ENCODE peak calls at places on chromosomes 16 and 17, in nine cellular contexts. A is activated naive CD8-positive, alpha-beta T cell treated with anti-CD3 and anti-CD28 coated beads, Interleukin-2, amount 50 U/mL, for 24 hours; G is Peyer's patch; Z is tibial artery; Q is fibroblast of mammary gland; F is GM20000; D is WTC11; N is iPS-NIHi11; X is HTR-8/SVneo. C is an unnamed sample.
A peak's percentile ranks its signal among the peaks of the same experiment; 100 is the strongest.

GRCh38 chr17:17568772-17569195 is 22.7 kb downstream of the PEMT start:
- DNase-seq in Z (no peak), A (peak; percentile 78), G (peak; percentile 29), Q (peak; percentile 39), N (peak; percentile 95), F (peak; percentile 78), X (peak; percentile 72), D (peak; percentile 94), C (peak; percentile 86)

GRCh38 chr17:82957961-82958491 is 118.2 kb upstream of the ZNF750 start:
- DNase-seq in X (no peak), Q (no peak), G (no peak), F (no peak), A (no peak), D (no peak), N (no peak), Z (no peak), C (no peak)

GRCh38 chr16:53614346-53614745 is 89.3 kb downstream of the RPGRIP1L start:
- DNase-seq in G (no peak), X (no peak), A (no peak), D (no peak), Q (peak; percentile 61), Z (no peak), N (no peak), F (no peak), C (no peak)

GRCh38 chr16:10738231-10739077 is 5.2 kb upstream of the NUBP1 start:
- DNase-seq in F (peak; percentile 65), G (no peak), N (no peak), Q (peak; percentile 89), A (peak; percentile 44), Z (peak; percentile 63), D (no peak), X (peak; percentile 26), C (peak; percentile 28)

GRCh38 chr17:80931421-80932265 is 60.0 kb upstream of the CHMP6 start:
- DNase-seq in D (peak; percentile 73), N (peak; percentile 87), F (no peak), A (no peak), Z (no peak), G (no peak), X (no peak), Q (peak; percentile 66), C (peak; percentile 76)

GRCh38 chr16:48370234-48370633 is 15.0 kb downstream of the SIAH1 start:
- DNase-seq in D (no peak), X (no peak), N (no peak), Z (no peak), Q (no peak), A (no peak), G (no peak), F (no peak), C (no peak)

GRCh38 chr16:64455275-64455674 is 666.6 kb downstream of the CDH11 start:
- DNase-seq in F (no peak), A (no peak), Q (peak; percentile 54), N (no peak), D (no peak), X (no peak), Z (no peak), G (no peak), C (peak; percentile 24)

GRCh38 chr17:28912281-28912937 is 9.5 kb upstream of the DHRS13 start:
- DNase-seq in D (peak; percentile 32), N (peak; percentile 45), Z (no peak), G (no peak), X (no peak), A (no peak), F (no peak), Q (no peak), C (no peak)

GRCh38 chr17:44128383-44128782 is 4.9 kb upstream of the HDAC5 start:
- DNase-seq in X (no peak), G (no peak), D (no peak), Q (no peak), F (no peak), Z (no peak), N (no peak), A (no peak), C (no peak)

GRCh38 chr17:48843172-48843900 is 12.5 kb downstream of the CALCOCO2 start:
- DNase-seq in F (no peak), A (no peak), D (no peak), G (no peak), N (no peak), Z (no peak), Q (peak; percentile 85), X (no peak), C (no peak)

C was measured in GM03348.